ENCODE peak calls at places on chromosomes 5 and 9, in four cellular contexts. L, K, Z and E are unnamed samples.

GRCh38 chr5:130836729-130837660 is 328.1 kb downstream of the HINT1 start:
- DNase-seq in L (no peak), K (no peak), Z (no peak), E (no peak)

GRCh38 chr5:176796411-176796810 is 13.9 kb upstream of the UNC5A start:
- DNase-seq in L (no peak), K (no peak), Z (no peak), E (no peak)

GRCh38 chr9:136219276-136219675 is 14.3 kb upstream of the LHX3 start:
- DNase-seq in L (no peak), K (no peak), Z (no peak), E (no peak)

GRCh38 chr9:136544549-136545064 is 1.2 kb downstream of the NOTCH1 start:
- DNase-seq in L (peak; percentile 34), K (peak; percentile 60), Z (peak; percentile 82), E (no peak)

GRCh38 chr5:43769576-43770352 is 166.8 kb downstream of the NNT start:
- DNase-seq in L (no peak), K (no peak), Z (no peak), E (no peak)

GRCh38 chr9:4137755-4138154 is 162.1 kb downstream of the GLIS3 start:
- DNase-seq in L (no peak), K (no peak), Z (no peak), E (no peak)

GRCh38 chr5:36607114-36607561 is 732 bp downstream of the SLC1A3 start:
- DNase-seq in L (peak; percentile 64), K (no peak), Z (no peak), E (no peak)

GRCh38 chr5:55030676-55031445 is 6.8 kb downstream of the GZMK start:
- DNase-seq in L (no peak), K (no peak), Z (no peak), E (no peak)